ENCODE peak calls at places on chromosome 21, in seven cellular contexts. O is upper lobe of left lung; J is activated T-cell treated with anti-CD3 and anti-CD28 coated beads, Interleukin-2, amount 50 U/mL, for 4 hours; U is DND-41; Y is effector memory CD8-positive, alpha-beta T cell; H is stimulated activated naive B cell treated with anti-CD40 and anti-IgM and Interleukin-4, amounts not matched to agents 10 μg/mL and 1 μg/mL and 100 μg/mL, for 72 hours; M is central memory CD8-positive, alpha-beta T cell. W is an unnamed sample.

GRCh38 chr21:8993284-8993942 is 1528.0 kb upstream of the TPTE start:
- ATAC-seq in H (no peak), U (no peak), M (no peak), J (no peak), Y (no peak), O (peak), W (no peak)

GRCh38 chr21:25369524-25370300 is 237.6 kb downstream of the MRPL39 start:
- ATAC-seq in O (peak), U (no peak), Y (no peak), M (no peak), H (no peak), J (no peak), W (no peak)

GRCh38 chr21:45088729-45089128 is 14.3 kb downstream of the ADARB1 start:
- ATAC-seq in Y (no peak), U (no peak), J (peak), M (no peak), H (no peak), O (no peak), W (no peak)

GRCh38 chr21:26832513-26832912 is 12.7 kb downstream of the ADAMTS1 start:
- ATAC-seq in H (no peak), U (peak), J (no peak), O (no peak), M (no peak), Y (no peak), W (no peak)

GRCh38 chr21:36773111-36773510 is 74.2 kb downstream of the SIM2 start:
- ATAC-seq in O (peak), J (no peak), Y (no peak), U (no peak), M (no peak), H (no peak), W (peak)

GRCh38 chr21:36676039-36676950 is 22.6 kb upstream of the SIM2 start:
- ATAC-seq in O (no peak), H (no peak), M (no peak), Y (no peak), U (no peak), J (no peak), W (no peak)

GRCh38 chr21:34567574-34567973 is 47.3 kb downstream of the RCAN1 start:
- ATAC-seq in M (no peak), U (no peak), O (no peak), H (no peak), Y (no peak), J (no peak), W (no peak)

GRCh38 chr21:33712022-33712803 is 69.9 kb downstream of the ITSN1 start:
- ATAC-seq in O (no peak), J (no peak), H (no peak), Y (no peak), M (no peak), U (peak), W (no peak)

GRCh38 chr21:42593007-42593814 is 60.2 kb upstream of the PDE9A start:
- ATAC-seq in M (peak), O (peak), Y (peak), J (peak), U (peak), H (peak), W (peak)